ENCODE peak calls at places on chromosome 14, in eight cellular contexts. F is GM19239; G is naive thymus-derived CD8-positive, alpha-beta T cell; P is D341Med; U is fibroblast of the aortic adventitia; W is Peyer's patch; O is NCI-H1417; J is activated T-helper 1 cell treated with anti-CD3 and anti-CD28 coated beads, Interleukin-2, amount 50 U/mL, for 16 hours. A is an unnamed sample.

GRCh38 chr14:54486685-54487084 is 2.1 kb downstream of the GMFB start:
- DNase-seq in O (no peak), J (no peak), U (no peak), F (no peak), W (no peak), G (no peak), P (no peak), A (no peak)

GRCh38 chr14:32201816-32202467 is at the start of gene RNU6-7:
- DNase-seq in F (no peak), P (peak), W (peak), O (peak), G (peak), J (no peak), U (peak), A (no peak)

GRCh38 chr14:94041551-94042346 is 15.6 kb downstream of the OTUB2 start:
- DNase-seq in U (peak), W (no peak), F (no peak), O (no peak), G (no peak), J (no peak), P (no peak), A (no peak)

GRCh38 chr14:90301580-90302181 is 30.1 kb downstream of the NRDE2 start:
- DNase-seq in P (no peak), U (peak), G (no peak), O (peak), F (no peak), J (no peak), W (no peak), A (no peak)

GRCh38 chr14:23324993-23325392 is 3.7 kb downstream of the PABPN1 start:
- DNase-seq in W (no peak), G (no peak), O (no peak), J (no peak), F (no peak), U (no peak), P (no peak), A (no peak)

GRCh38 chr14:75283884-75284563 is 5.4 kb downstream of the FOS start:
- DNase-seq in U (peak), P (no peak), O (no peak), G (no peak), F (no peak), J (no peak), W (peak), A (no peak)

GRCh38 chr14:23483216-23483854 is 13.8 kb downstream of the NGDN start:
- DNase-seq in F (no peak), W (no peak), G (no peak), U (no peak), J (no peak), O (peak), P (peak), A (no peak)

GRCh38 chr14:100842799-100843198 is 16.9 kb downstream of the MEG3 start:
- DNase-seq in W (no peak), G (no peak), U (peak), F (no peak), J (no peak), O (peak), P (no peak), A (no peak)

GRCh38 chr14:61553730-61554641 is 141.3 kb upstream of the HIF1A start:
- DNase-seq in F (no peak), G (no peak), U (peak), J (no peak), O (no peak), P (no peak), W (no peak), A (no peak)

GRCh38 chr14:89041245-89041585 is 216.8 kb downstream of the TTC8 start:
- DNase-seq in W (peak), G (no peak), F (no peak), O (peak), U (no peak), P (no peak), J (no peak), A (no peak)

GRCh38 chr14:49036236-49036635 is 549.9 kb downstream of the RPS29 start:
- DNase-seq in J (no peak), W (no peak), P (no peak), U (no peak), O (no peak), G (no peak), F (no peak), A (no peak)

GRCh38 chr14:64786296-64787149 is 82.3 kb downstream of the PLEKHG3 start:
- DNase-seq in F (no peak), J (no peak), P (no peak), W (no peak), O (no peak), U (peak), G (no peak), A (no peak)

GRCh38 chr14:24224618-24225071 is 7.5 kb downstream of the NEDD8 start:
- DNase-seq in W (no peak), U (peak), F (no peak), O (no peak), J (no peak), G (no peak), P (no peak), A (no peak)

GRCh38 chr14:65949711-65950516 is 536.3 kb upstream of the CCDC196 start:
- DNase-seq in U (peak), W (peak), P (no peak), F (no peak), G (no peak), J (no peak), O (peak), A (no peak)

GRCh38 chr14:105857816-105858675 is 331.7 kb downstream of the TMEM121 start:
- DNase-seq in G (peak), P (peak), F (no peak), U (no peak), W (peak), J (no peak), O (no peak), A (peak)